ENCODE peak calls at places on chromosomes 6 and 20, in ten cellular contexts. One of them, this sample, is unnamed. For H3K9me3 and H3K4me1, the result is how much of the 10 kb centered on the place peaks cover.

GRCh38 chr6:19719691-19720127 is 117.5 kb upstream of the ID4 start:
- DNase-seq in spleen: no peak
- DNase-seq in adipocyte: peak
- DNase-seq in left ventricle myocardium inferior: no peak
- DNase-seq in DND-41: no peak
- DNase-seq in tibial artery: no peak
- DNase-seq in HCT116: no peak
- DNase-seq in IMR-90: peak
- DNase-seq in colonic mucosa: no peak
- DNase-seq in psoas muscle: no peak
- DNase-seq in this sample: no peak

GRCh38 chr6:27145731-27146455 is 101.6 kb upstream of the PRSS16 start:
- DNase-seq in spleen: peak
- DNase-seq in adipocyte: peak
- DNase-seq in left ventricle myocardium inferior: peak
- DNase-seq in DND-41: peak
- DNase-seq in tibial artery: peak
- DNase-seq in HCT116: peak
- DNase-seq in IMR-90: peak
- DNase-seq in colonic mucosa: peak
- DNase-seq in psoas muscle: peak
- DNase-seq in this sample: peak

GRCh38 chr20:63178889-63179751 is 36.8 kb downstream of the YTHDF1 start:
- DNase-seq in spleen: peak
- DNase-seq in adipocyte: peak
- DNase-seq in left ventricle myocardium inferior: peak
- DNase-seq in DND-41: peak
- DNase-seq in tibial artery: no peak
- DNase-seq in HCT116: peak
- DNase-seq in IMR-90: peak
- DNase-seq in colonic mucosa: peak
- DNase-seq in psoas muscle: peak
- DNase-seq in this sample: peak

GRCh38 chr20:62148908-62149314 is 5.3 kb downstream of the SS18L1 start:
- DNase-seq in spleen: no peak
- DNase-seq in adipocyte: no peak
- DNase-seq in left ventricle myocardium inferior: no peak
- DNase-seq in DND-41: no peak
- DNase-seq in tibial artery: no peak
- DNase-seq in HCT116: no peak
- DNase-seq in IMR-90: no peak
- DNase-seq in colonic mucosa: no peak
- DNase-seq in psoas muscle: no peak
- DNase-seq in this sample: no peak

GRCh38 chr20:1375515-1375914 is 17.3 kb downstream of the FKBP1A start:
- DNase-seq in spleen: no peak
- DNase-seq in adipocyte: peak
- DNase-seq in left ventricle myocardium inferior: no peak
- DNase-seq in DND-41: no peak
- DNase-seq in tibial artery: no peak
- DNase-seq in HCT116: no peak
- DNase-seq in IMR-90: peak
- DNase-seq in colonic mucosa: peak
- DNase-seq in psoas muscle: no peak
- DNase-seq in this sample: no peak

GRCh38 chr20:515696-516095 is 27.9 kb downstream of the CSNK2A1 start:
- DNase-seq in spleen: no peak
- DNase-seq in adipocyte: no peak
- DNase-seq in left ventricle myocardium inferior: no peak
- DNase-seq in DND-41: no peak
- DNase-seq in tibial artery: no peak
- DNase-seq in HCT116: no peak
- DNase-seq in IMR-90: no peak
- DNase-seq in colonic mucosa: no peak
- DNase-seq in psoas muscle: no peak
- DNase-seq in this sample: no peak

GRCh38 chr6:35468980-35469710 is 944 bp downstream of the RPL10A start:
- DNase-seq in spleen: peak
- DNase-seq in adipocyte: no peak
- DNase-seq in left ventricle myocardium inferior: no peak
- DNase-seq in DND-41: no peak
- DNase-seq in tibial artery: no peak
- DNase-seq in HCT116: no peak
- DNase-seq in IMR-90: no peak
- DNase-seq in colonic mucosa: peak
- DNase-seq in psoas muscle: peak
- DNase-seq in this sample: no peak

GRCh38 chr6:113500221-113500620 is 356.9 kb upstream of the MARCKS start:
- DNase-seq in spleen: no peak
- DNase-seq in adipocyte: no peak
- DNase-seq in left ventricle myocardium inferior: no peak
- DNase-seq in DND-41: no peak
- DNase-seq in tibial artery: no peak
- DNase-seq in HCT116: no peak
- DNase-seq in IMR-90: no peak
- DNase-seq in colonic mucosa: no peak
- DNase-seq in psoas muscle: no peak
- DNase-seq in this sample: no peak

GRCh38 chr20:24781061-24781980 is 167.7 kb upstream of the CST7 start:
- DNase-seq in spleen: peak
- DNase-seq in adipocyte: peak
- DNase-seq in left ventricle myocardium inferior: no peak
- DNase-seq in DND-41: peak
- DNase-seq in tibial artery: peak
- DNase-seq in HCT116: no peak
- DNase-seq in IMR-90: peak
- DNase-seq in colonic mucosa: no peak
- DNase-seq in psoas muscle: no peak
- DNase-seq in this sample: peak

GRCh38 chr20:19735446-19735845 is 22.6 kb upstream of the RIN2 start:
- DNase-seq in spleen: no peak
- DNase-seq in adipocyte: peak
- DNase-seq in left ventricle myocardium inferior: peak
- DNase-seq in DND-41: peak
- DNase-seq in tibial artery: peak
- DNase-seq in HCT116: peak
- DNase-seq in IMR-90: peak
- DNase-seq in colonic mucosa: peak
- DNase-seq in psoas muscle: peak
- DNase-seq in this sample: peak

GRCh38 chr6:26043389-26044139 is 43.7 kb upstream of the HFE start:
- DNase-seq in spleen: peak
- DNase-seq in adipocyte: peak
- DNase-seq in left ventricle myocardium inferior: peak
- DNase-seq in DND-41: peak
- DNase-seq in tibial artery: peak
- DNase-seq in HCT116: no peak
- DNase-seq in IMR-90: peak
- DNase-seq in colonic mucosa: peak
- DNase-seq in psoas muscle: no peak
- DNase-seq in this sample: peak

GRCh38 chr20:47360207-47360488 is 3.6 kb upstream of the ZMYND8 start:
- DNase-seq in spleen: peak
- DNase-seq in adipocyte: peak
- DNase-seq in left ventricle myocardium inferior: no peak
- DNase-seq in DND-41: no peak
- DNase-seq in tibial artery: peak
- DNase-seq in HCT116: no peak
- DNase-seq in IMR-90: peak
- DNase-seq in colonic mucosa: peak
- DNase-seq in psoas muscle: no peak
- DNase-seq in this sample: peak

GRCh38 chr6:31308050-31308844 is 36.4 kb upstream of the HLA-C start:
- DNase-seq in spleen: peak
- DNase-seq in adipocyte: no peak
- DNase-seq in left ventricle myocardium inferior: no peak
- DNase-seq in DND-41: no peak
- DNase-seq in tibial artery: no peak
- DNase-seq in HCT116: no peak
- DNase-seq in IMR-90: no peak
- DNase-seq in colonic mucosa: peak
- DNase-seq in psoas muscle: peak
- DNase-seq in this sample: peak

GRCh38 chr20:10798811-10799210 is 125.0 kb upstream of the JAG1 start:
- DNase-seq in spleen: no peak
- DNase-seq in adipocyte: peak
- DNase-seq in left ventricle myocardium inferior: no peak
- DNase-seq in DND-41: no peak
- DNase-seq in tibial artery: no peak
- DNase-seq in HCT116: no peak
- DNase-seq in IMR-90: peak
- DNase-seq in colonic mucosa: no peak
- DNase-seq in psoas muscle: no peak
- DNase-seq in this sample: no peak

GRCh38 chr6:13397359-13398080 is 69.2 kb upstream of the TBC1D7 start:
- DNase-seq in spleen: peak
- DNase-seq in adipocyte: no peak
- DNase-seq in left ventricle myocardium inferior: no peak
- DNase-seq in DND-41: no peak
- DNase-seq in tibial artery: no peak
- DNase-seq in HCT116: no peak
- DNase-seq in IMR-90: no peak
- DNase-seq in colonic mucosa: peak
- DNase-seq in psoas muscle: no peak
- DNase-seq in this sample: peak

GRCh38 chr6:14270925-14271791 is 153.6 kb downstream of the CD83 start:
- DNase-seq in spleen: no peak
- DNase-seq in adipocyte: peak
- DNase-seq in left ventricle myocardium inferior: no peak
- DNase-seq in DND-41: peak
- DNase-seq in tibial artery: no peak
- DNase-seq in HCT116: peak
- DNase-seq in IMR-90: peak
- DNase-seq in colonic mucosa: peak
- DNase-seq in psoas muscle: peak
- DNase-seq in this sample: peak

GRCh38 chr20:56166781-56167465 is 81.6 kb upstream of the MC3R start:
- DNase-seq in spleen: no peak
- DNase-seq in adipocyte: no peak
- DNase-seq in left ventricle myocardium inferior: no peak
- DNase-seq in DND-41: no peak
- DNase-seq in tibial artery: no peak
- DNase-seq in HCT116: no peak
- DNase-seq in IMR-90: no peak
- DNase-seq in colonic mucosa: no peak
- DNase-seq in psoas muscle: no peak
- DNase-seq in this sample: no peak

GRCh38 chr20:56160956-56161355 is 87.6 kb upstream of the MC3R start:
- DNase-seq in spleen: no peak
- DNase-seq in adipocyte: no peak
- DNase-seq in left ventricle myocardium inferior: no peak
- DNase-seq in DND-41: no peak
- DNase-seq in tibial artery: no peak
- DNase-seq in HCT116: no peak
- DNase-seq in IMR-90: no peak
- DNase-seq in colonic mucosa: no peak
- DNase-seq in psoas muscle: no peak
- DNase-seq in this sample: no peak

GRCh38 chr20:56158489-56158888 is 90.0 kb upstream of the MC3R start:
- DNase-seq in spleen: no peak
- DNase-seq in adipocyte: no peak
- DNase-seq in left ventricle myocardium inferior: no peak
- DNase-seq in DND-41: no peak
- DNase-seq in tibial artery: no peak
- DNase-seq in HCT116: no peak
- DNase-seq in IMR-90: no peak
- DNase-seq in colonic mucosa: no peak
- DNase-seq in psoas muscle: no peak
- DNase-seq in this sample: no peak

GRCh38 chr20:56163806-56164205 is 84.7 kb upstream of the MC3R start:
- DNase-seq in spleen: no peak
- DNase-seq in adipocyte: no peak
- DNase-seq in left ventricle myocardium inferior: no peak
- DNase-seq in DND-41: peak
- DNase-seq in tibial artery: no peak
- DNase-seq in HCT116: no peak
- DNase-seq in IMR-90: no peak
- DNase-seq in colonic mucosa: no peak
- DNase-seq in psoas muscle: no peak
- DNase-seq in this sample: no peak
- H3K9me3 ChIP-seq in spleen: under half
- H3K9me3 ChIP-seq in adipocyte: under half
- H3K9me3 ChIP-seq in left ventricle myocardium inferior: under half
- H3K9me3 ChIP-seq in DND-41: under half
- H3K9me3 ChIP-seq in tibial artery: under half
- H3K9me3 ChIP-seq in HCT116: under half
- H3K9me3 ChIP-seq in IMR-90: under half
- H3K9me3 ChIP-seq in colonic mucosa: under half
- H3K9me3 ChIP-seq in psoas muscle: under half
- H3K9me3 ChIP-seq in this sample: under half

GRCh38 chr6:33613794-33614166 is 7.3 kb upstream of the ITPR3 start:
- DNase-seq in spleen: no peak
- DNase-seq in adipocyte: peak
- DNase-seq in left ventricle myocardium inferior: no peak
- DNase-seq in DND-41: no peak
- DNase-seq in tibial artery: peak
- DNase-seq in HCT116: no peak
- DNase-seq in IMR-90: peak
- DNase-seq in colonic mucosa: no peak
- DNase-seq in psoas muscle: peak
- DNase-seq in this sample: no peak
- H3K4me1 ChIP-seq in spleen: under half
- H3K4me1 ChIP-seq in adipocyte: under half
- H3K4me1 ChIP-seq in left ventricle myocardium inferior: under half
- H3K4me1 ChIP-seq in DND-41: under half
- H3K4me1 ChIP-seq in tibial artery: under half
- H3K4me1 ChIP-seq in HCT116: half or more
- H3K4me1 ChIP-seq in IMR-90: under half
- H3K4me1 ChIP-seq in colonic mucosa: under half
- H3K4me1 ChIP-seq in psoas muscle: under half
- H3K4me1 ChIP-seq in this sample: under half

GRCh38 chr6:53059648-53060589 is 5.3 kb upstream of the FBXO9 start:
- DNase-seq in spleen: no peak
- DNase-seq in adipocyte: peak
- DNase-seq in left ventricle myocardium inferior: no peak
- DNase-seq in DND-41: no peak
- DNase-seq in tibial artery: no peak
- DNase-seq in HCT116: no peak
- DNase-seq in IMR-90: no peak
- DNase-seq in colonic mucosa: no peak
- DNase-seq in psoas muscle: no peak
- DNase-seq in this sample: peak
- H3K4me3 ChIP-seq in spleen: no peak
- H3K4me3 ChIP-seq in adipocyte: peak
- H3K4me3 ChIP-seq in left ventricle myocardium inferior: peak
- H3K4me3 ChIP-seq in DND-41: peak
- H3K4me3 ChIP-seq in tibial artery: peak
- H3K4me3 ChIP-seq in HCT116: no peak
- H3K4me3 ChIP-seq in IMR-90: peak
- H3K4me3 ChIP-seq in colonic mucosa: peak
- H3K4me3 ChIP-seq in psoas muscle: peak
- H3K4me3 ChIP-seq in this sample: peak

DNA sequence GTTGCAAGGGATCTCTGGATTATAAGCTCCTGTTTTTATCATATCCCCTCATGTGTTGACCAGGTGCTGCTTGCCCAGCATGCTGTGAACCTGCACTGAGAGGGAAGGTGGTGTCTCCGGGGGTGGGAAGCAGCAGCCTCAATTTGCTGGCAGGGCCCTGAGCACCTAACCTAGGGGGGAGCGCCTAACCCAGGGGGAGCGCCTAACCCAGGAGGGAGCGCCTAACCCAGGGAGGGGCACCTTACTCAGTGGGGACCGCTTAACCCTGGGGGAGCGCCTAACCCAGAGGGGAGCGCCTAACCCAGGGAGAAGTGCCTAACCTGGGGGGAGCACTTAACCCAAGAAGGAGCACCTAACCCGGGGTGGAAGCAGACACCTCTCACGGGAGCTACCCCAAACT is 83.3 kb upstream of the QKI start:
- DNase-seq in spleen: no peak
- DNase-seq in adipocyte: no peak
- DNase-seq in left ventricle myocardium inferior: no peak
- DNase-seq in DND-41: no peak
- DNase-seq in tibial artery: peak
- DNase-seq in HCT116: no peak
- DNase-seq in IMR-90: no peak
- DNase-seq in colonic mucosa: no peak
- DNase-seq in psoas muscle: no peak
- DNase-seq in this sample: no peak
- H3K9me3 ChIP-seq in spleen: under half
- H3K9me3 ChIP-seq in adipocyte: under half
- H3K9me3 ChIP-seq in left ventricle myocardium inferior: under half
- H3K9me3 ChIP-seq in DND-41: under half
- H3K9me3 ChIP-seq in tibial artery: under half
- H3K9me3 ChIP-seq in HCT116: under half
- H3K9me3 ChIP-seq in IMR-90: under half
- H3K9me3 ChIP-seq in colonic mucosa: under half
- H3K9me3 ChIP-seq in psoas muscle: under half
- H3K9me3 ChIP-seq in this sample: under half